ENCODE peak calls at places on chromosomes 5 and 9, in eight cellular contexts. M is stimulated activated CD8-positive, alpha-beta memory T cell treated with anti-CD3 and anti-CD28 coated beads, Interleukin-15, amount 100 ng/mL, for 1 hour; X is Peyer's patch; P is choroid plexus epithelial cell; K is ureter; T is mammary epithelial cell; I is sigmoid colon; L is B cell. V is an unnamed sample.

GRCh38 chr5:127001621-127002296 is 28.6 kb downstream of the MARCHF3 start:
- DNase-seq in T (no peak), P (peak), K (no peak), L (no peak), I (no peak), X (no peak), M (no peak), V (no peak)

GRCh38 chr5:158648631-158649030 is 451.1 kb downstream of the EBF1 start:
- DNase-seq in I (no peak), X (no peak), L (no peak), P (no peak), M (no peak), K (no peak), T (no peak), V (no peak)

GRCh38 chr9:104863180-104863883 is 64.6 kb downstream of the ABCA1 start:
- DNase-seq in P (peak), I (no peak), T (peak), M (peak), K (peak), L (peak), X (no peak), V (peak)

GRCh38 chr5:173278172-173278571 is 43.2 kb upstream of the NKX2-5 start:
- DNase-seq in M (no peak), P (no peak), T (no peak), X (no peak), K (no peak), L (no peak), I (no peak), V (no peak)

GRCh38 chr5:112983307-112983811 is 6.8 kb downstream of the DCP2 start:
- DNase-seq in M (no peak), T (no peak), L (no peak), X (no peak), I (no peak), P (peak), K (no peak), V (no peak)

GRCh38 chr5:127684722-127685467 is 18.3 kb upstream of the CCDC192 start:
- DNase-seq in I (no peak), L (no peak), K (no peak), T (peak), M (no peak), P (peak), X (no peak), V (no peak)

GRCh38 chr9:107700902-107701301 is 211.3 kb upstream of the KLF4 start:
- DNase-seq in I (no peak), M (no peak), X (no peak), T (no peak), P (no peak), L (no peak), K (no peak), V (no peak)

GRCh38 chr9:4741365-4742031 is 496 bp upstream of the AK3 start:
- DNase-seq in M (no peak), L (no peak), K (peak), T (peak), X (no peak), P (peak), I (peak), V (no peak)

GRCh38 chr9:125126019-125126746 is 17.1 kb downstream of the SCAI start:
- DNase-seq in P (peak), T (peak), M (peak), X (peak), I (peak), K (peak), L (peak), V (no peak)

V was measured in SK-N-MC.